ENCODE peak calls at places on chromosomes 13 and 19, in seven cellular contexts. R is brain microvascular endothelial cell, N is BE2C, T is cardiac fibroblast, J is kidney, D is kidney epithelial cell, H is GM23338. Y is an unnamed sample.
A peak's percentile ranks its signal among the peaks of the same experiment; 100 is the strongest.

GRCh38 chr19:3743486-3743885 is 18.0 kb downstream of the APBA3 start:
- DNase-seq in R (peak; percentile 28), N (no peak), T (peak; percentile 16), J (no peak), D (no peak), H (peak; percentile 44), Y (no peak)

GRCh38 chr13:76644906-76645305 is 241.3 kb downstream of the KCTD12 start:
- DNase-seq in R (no peak), N (no peak), T (no peak), J (no peak), D (no peak), H (no peak), Y (no peak)

GRCh38 chr19:19321143-19321577 is 531 bp downstream of the MAU2 start:
- DNase-seq in R (no peak), N (no peak), T (no peak), J (no peak), D (no peak), H (peak; percentile 73), Y (no peak)

GRCh38 chr13:113748101-113748861 is 10.7 kb upstream of the TMEM255B start:
- DNase-seq in R (no peak), N (peak; percentile 13), T (no peak), J (peak; percentile 57), D (no peak), H (no peak), Y (no peak)

GRCh38 chr19:38115264-38115802 is 108.7 kb downstream of the DPF1 start:
- DNase-seq in R (no peak), N (no peak), T (no peak), J (no peak), D (no peak), H (no peak), Y (no peak)

GRCh38 chr13:40878321-40878720 is 88.9 kb downstream of the SLC25A15 start:
- DNase-seq in R (peak; percentile 18), N (no peak), T (no peak), J (no peak), D (peak; percentile 79), H (no peak), Y (no peak)

GRCh38 chr13:110913911-110914292 is 967 bp downstream of the ANKRD10 start:
- DNase-seq in R (no peak), N (no peak), T (no peak), J (no peak), D (no peak), H (peak; percentile 51), Y (no peak)

GRCh38 chr13:97275265-97275664 is 53.1 kb downstream of the MBNL2 start:
- DNase-seq in R (peak; percentile 84), N (no peak), T (peak; percentile 91), J (no peak), D (no peak), H (no peak), Y (peak; percentile 84)

GRCh38 chr19:57241181-57241580 is 749 bp downstream of the ZNF805 start:
- DNase-seq in R (peak; percentile 15), N (no peak), T (peak; percentile 30), J (no peak), D (no peak), H (peak; percentile 3), Y (no peak)

GRCh38 chr13:114064516-114065140 is 67.8 kb downstream of the RASA3 start:
- DNase-seq in R (no peak), N (peak; percentile 60), T (peak; percentile 55), J (peak; percentile 76), D (no peak), H (no peak), Y (peak; percentile 15)

GRCh38 chr19:3803114-3803888 is 17.1 kb upstream of the MATK start:
- DNase-seq in R (no peak), N (no peak), T (no peak), J (no peak), D (no peak), H (no peak), Y (no peak)

GRCh38 chr19:17706750-17707181 is 12.5 kb upstream of the MAP1S start:
- DNase-seq in R (peak; percentile 60), N (peak; percentile 97), T (peak; percentile 66), J (no peak), D (no peak), H (peak; percentile 98), Y (peak; percentile 27)

GRCh38 chr19:898663-899062 is 5.4 kb downstream of the RNU6-9 start:
- DNase-seq in R (no peak), N (peak; percentile 71), T (no peak), J (no peak), D (no peak), H (peak; percentile 79), Y (no peak)

GRCh38 chr13:41985788-41986508 is 25.0 kb upstream of the VWA8 start:
- DNase-seq in R (peak; percentile 29), N (no peak), T (peak; percentile 14), J (no peak), D (no peak), H (no peak), Y (peak; percentile 7)

GRCh38 chr13:52319876-52320275 is 86.1 kb downstream of the THSD1 start:
- DNase-seq in R (no peak), N (no peak), T (peak; percentile 37), J (no peak), D (no peak), H (no peak), Y (no peak)

GRCh38 chr13:110108348-110109139 is 198.4 kb downstream of the COL4A1 start:
- DNase-seq in R (peak; percentile 87), N (peak; percentile 50), T (peak; percentile 92), J (no peak), D (peak; percentile 41), H (peak; percentile 70), Y (peak; percentile 70)

GRCh38 chr13:46622918-46623256 is 69.9 kb downstream of the LRCH1 start:
- DNase-seq in R (no peak), N (peak; percentile 85), T (peak; percentile 82), J (no peak), D (no peak), H (no peak), Y (peak; percentile 72)

GRCh38 chr13:76223565-76223964 is 587.4 kb downstream of the LMO7 start:
- DNase-seq in R (no peak), N (no peak), T (no peak), J (no peak), D (no peak), H (peak; percentile 18), Y (no peak)

GRCh38 chr13:110250258-110250891 is 56.6 kb downstream of the COL4A1 start:
- DNase-seq in R (peak; percentile 81), N (no peak), T (peak; percentile 94), J (peak; percentile 90), D (no peak), H (no peak), Y (peak; percentile 50)

DNA sequence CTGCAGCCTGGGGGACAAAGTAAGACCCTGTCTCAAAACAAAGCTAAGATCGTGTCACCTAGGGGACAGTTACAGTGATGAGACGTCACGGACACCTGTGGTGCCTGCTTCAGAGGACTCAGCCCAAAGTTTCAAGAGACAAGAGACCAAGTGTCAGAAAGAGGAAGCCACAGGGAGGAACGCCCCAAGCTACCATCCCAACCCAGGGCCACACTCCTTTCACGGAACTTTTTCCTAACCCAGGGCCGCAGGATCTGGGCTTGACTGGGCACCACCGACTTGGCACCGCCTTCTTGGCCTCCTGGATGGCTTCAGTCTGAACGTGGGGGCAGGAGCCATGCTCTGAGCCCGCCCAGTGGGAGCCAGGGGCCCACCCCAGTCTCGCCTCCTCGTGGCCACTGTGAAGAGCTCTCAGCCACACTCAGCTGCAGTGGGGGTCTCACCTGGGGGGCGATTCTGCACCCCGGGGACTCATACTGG is 8.5 kb downstream of the MOB3A start:
- DNase-seq in R (no peak), N (no peak), T (no peak), J (no peak), D (no peak), H (no peak), Y (no peak)
- TF ChIP-seq CTCF in R (no peak), N (no peak), T (no peak), J (no peak), D (no peak), H (no peak), Y (no peak)

GRCh38 chr13:19959831-19960672 is 1.5 kb downstream of the ZMYM2 start:
- DNase-seq in R (peak; percentile 83), N (peak; percentile 95), T (peak; percentile 90), J (peak; percentile 94), D (peak; percentile 77), H (peak; percentile 94), Y (peak; percentile 67)

GRCh38 chr13:19959141-19959830 is 759 bp downstream of the ZMYM2 start:
- DNase-seq in R (peak; percentile 38), N (peak; percentile 72), T (peak; percentile 52), J (peak; percentile 88), D (no peak), H (peak; percentile 61), Y (no peak)

GRCh38 chr13:19961924-19962323 is 3.4 kb downstream of the ZMYM2 start:
- DNase-seq in R (no peak), N (no peak), T (no peak), J (no peak), D (no peak), H (no peak), Y (no peak)

GRCh38 chr13:19961484-19961883 is 3.0 kb downstream of the ZMYM2 start:
- DNase-seq in R (no peak), N (no peak), T (peak; percentile 5), J (no peak), D (no peak), H (no peak), Y (no peak)

GRCh38 chr13:19960673-19961015 is 2.1 kb downstream of the ZMYM2 start:
- DNase-seq in R (no peak), N (no peak), T (peak; percentile 18), J (no peak), D (no peak), H (no peak), Y (no peak)
- H3K4me3 ChIP-seq in R (peak overlapping the region; percentile 82), N (peak overlapping the region; percentile 98), T (no peak overlapping the region), J (peak overlapping the region; percentile 79), D (peak overlapping the region; percentile 33), H (peak overlapping the region; percentile 68), Y (peak overlapping the region; percentile 57)

DNA sequence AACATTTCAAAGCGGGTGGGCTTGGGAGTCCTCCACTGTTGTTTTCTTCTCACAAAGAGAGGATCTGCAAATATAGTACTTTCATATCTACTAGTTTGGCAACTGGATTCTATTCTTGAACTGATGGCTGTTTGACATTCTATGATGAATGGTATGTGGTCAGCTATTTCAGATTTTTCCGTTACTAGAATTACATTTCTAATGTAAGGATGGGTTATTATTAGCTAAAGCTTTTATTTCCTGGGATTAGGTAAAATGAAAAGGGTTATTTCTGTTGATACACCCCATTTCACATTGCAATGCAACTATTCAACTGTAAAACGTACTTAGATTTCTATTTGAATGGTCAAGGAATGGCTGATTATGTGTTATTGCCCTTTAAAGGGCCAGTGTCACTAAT is 629.7 kb downstream of the DACH1 start:
- DNase-seq in R (no peak), N (no peak), T (no peak), J (no peak), D (no peak), H (no peak), Y (no peak)
- TF ChIP-seq CTCF in R (no peak), N (no peak), T (no peak), J (no peak), D (no peak), H (no peak), Y (no peak)

DNA sequence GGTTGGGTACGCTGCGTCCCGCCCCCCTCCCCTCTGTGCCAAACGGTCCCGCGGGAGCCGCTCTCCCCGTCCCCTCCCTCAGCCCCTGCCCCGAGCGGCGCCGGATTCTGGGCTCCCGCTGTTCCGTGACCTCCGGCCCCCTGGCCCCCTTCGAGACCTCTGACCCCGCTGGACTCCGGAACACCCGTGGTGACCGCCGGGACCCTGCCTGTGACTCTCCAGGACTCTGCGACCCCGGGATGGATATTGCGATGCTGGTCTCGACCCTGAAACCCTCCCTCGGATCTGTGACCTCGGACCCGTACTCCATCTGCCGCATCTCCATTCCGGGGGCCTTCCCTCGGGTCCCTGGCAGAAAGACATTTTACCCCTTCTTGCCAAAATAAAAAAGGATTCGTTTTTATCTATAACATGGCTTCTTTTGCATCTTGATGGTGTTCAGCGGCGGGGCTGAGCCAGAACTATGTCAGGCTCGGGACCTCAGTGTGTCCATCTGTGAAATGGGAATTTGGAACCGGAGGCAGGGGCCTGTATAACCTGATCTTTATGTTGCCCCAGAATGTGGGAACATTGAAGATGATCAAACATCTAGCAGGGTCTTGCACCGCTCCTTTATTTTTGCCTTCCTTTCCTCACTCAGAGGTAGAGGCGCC is 654 bp upstream of the MEGF8 start:
- DNase-seq in R (no peak), N (no peak), T (no peak), J (no peak), D (no peak), H (no peak), Y (no peak)
- H3K4me3 ChIP-seq in R (peak overlapping the region; percentile 29), N (peak overlapping the region; percentile 30), T (no peak overlapping the region), J (peak overlapping the region; percentile 91), D (no peak overlapping the region), H (peak overlapping the region; percentile 55), Y (no peak overlapping the region)

Y was measured in HFF-Myc.